ENCODE peak calls at places on chromosomes 6 and 20, in ten cellular contexts. S is astrocyte of the spinal cord, J is tibial artery, N is choroid plexus epithelial cell, G is endodermal cell, D is pancreas, Z is neural crest cell, P is cardiac fibroblast, T is PC-9, H is AG09319. K is an unnamed sample.

GRCh38 chr6:137487181-137487910 is 6.8 kb downstream of the OLIG3 start:
- DNase-seq in P (no peak), Z (no peak), H (no peak), G (peak), T (no peak), J (no peak), N (no peak), S (no peak), D (no peak), K (no peak)

GRCh38 chr20:58141496-58141895 is 87.0 kb downstream of the ANKRD60 start:
- DNase-seq in N (no peak), Z (no peak), S (no peak), P (no peak), G (no peak), H (no peak), D (no peak), T (no peak), J (no peak), K (no peak)

GRCh38 chr20:13395232-13395631 is 174.2 kb downstream of the ISM1 start:
- DNase-seq in J (no peak), H (no peak), S (no peak), G (no peak), P (no peak), Z (no peak), T (no peak), N (no peak), D (no peak), K (no peak)

GRCh38 chr6:113921299-113921904 is 49.5 kb downstream of the HDAC2 start:
- DNase-seq in S (no peak), G (no peak), D (no peak), N (no peak), J (no peak), P (no peak), T (no peak), Z (no peak), H (no peak), K (no peak)

GRCh38 chr6:45930419-45931059 is 85.1 kb downstream of the CLIC5 start:
- DNase-seq in P (peak), S (peak), T (no peak), N (peak), D (peak), Z (peak), H (no peak), G (peak), J (peak), K (peak)

GRCh38 chr20:45095753-45096371 is 5.1 kb downstream of the KCNS1 start:
- DNase-seq in H (peak), P (peak), D (peak), G (peak), N (peak), T (peak), S (peak), Z (peak), J (no peak), K (no peak)

GRCh38 chr6:108805611-108806181 is 42.5 kb upstream of the ARMC2 start:
- DNase-seq in Z (no peak), D (no peak), S (no peak), J (no peak), T (peak), P (no peak), H (no peak), G (no peak), N (no peak), K (no peak)

GRCh38 chr6:7139835-7140470 is 32.2 kb downstream of the RREB1 start:
- DNase-seq in D (no peak), N (no peak), J (no peak), T (no peak), G (no peak), P (no peak), S (no peak), H (no peak), Z (no peak), K (no peak)

GRCh38 chr6:49826743-49827406 is 39.5 kb downstream of the CRISP1 start:
- DNase-seq in Z (no peak), D (no peak), P (no peak), T (no peak), G (no peak), H (no peak), J (no peak), S (no peak), N (no peak), K (no peak)

GRCh38 chr20:16444056-16444777 is 129.0 kb downstream of the KIF16B start:
- DNase-seq in G (no peak), S (no peak), Z (no peak), P (peak), T (no peak), N (peak), H (peak), J (no peak), D (no peak), K (no peak)

GRCh38 chr20:35017099-35017835 is 61.6 kb downstream of the MYH7B start:
- DNase-seq in G (no peak), T (no peak), P (no peak), Z (no peak), H (no peak), J (no peak), N (no peak), S (no peak), D (no peak), K (no peak)

GRCh38 chr6:146472918-146473317 is 70.7 kb upstream of the RAB32 start:
- DNase-seq in J (no peak), G (peak), T (no peak), Z (no peak), S (no peak), N (no peak), P (no peak), D (no peak), H (no peak), K (no peak)

GRCh38 chr6:26030716-26031115 is 56.5 kb upstream of the HFE start:
- DNase-seq in J (no peak), Z (no peak), T (no peak), D (no peak), N (no peak), P (no peak), H (no peak), S (no peak), G (no peak), K (no peak)

GRCh38 chr6:70651326-70651905 is 16.3 kb upstream of the SMAP1 start:
- DNase-seq in Z (no peak), D (no peak), N (no peak), H (no peak), P (no peak), G (no peak), T (no peak), S (no peak), J (no peak), K (no peak)

GRCh38 chr6:13331516-13332348 is 3.4 kb upstream of the TBC1D7 start:
- DNase-seq in Z (no peak), G (peak), P (peak), D (no peak), S (peak), H (no peak), T (peak), N (peak), J (no peak), K (no peak)

GRCh38 chr6:157944983-157945931 is 36.4 kb upstream of the SYNJ2 start:
- DNase-seq in J (no peak), P (peak), T (no peak), Z (no peak), D (no peak), N (peak), G (no peak), S (peak), H (no peak), K (no peak)

GRCh38 chr6:47478233-47479155 is 905 bp downstream of the CD2AP start:
- DNase-seq in P (peak), H (no peak), S (peak), N (peak), T (no peak), J (peak), D (no peak), Z (no peak), G (peak), K (no peak)

GRCh38 chr6:32668226-32668747 is 1.8 kb upstream of the HLA-DQB1 start:
- DNase-seq in S (no peak), Z (no peak), H (no peak), G (peak), J (no peak), D (peak), P (no peak), N (peak), T (no peak), K (no peak)

DNA sequence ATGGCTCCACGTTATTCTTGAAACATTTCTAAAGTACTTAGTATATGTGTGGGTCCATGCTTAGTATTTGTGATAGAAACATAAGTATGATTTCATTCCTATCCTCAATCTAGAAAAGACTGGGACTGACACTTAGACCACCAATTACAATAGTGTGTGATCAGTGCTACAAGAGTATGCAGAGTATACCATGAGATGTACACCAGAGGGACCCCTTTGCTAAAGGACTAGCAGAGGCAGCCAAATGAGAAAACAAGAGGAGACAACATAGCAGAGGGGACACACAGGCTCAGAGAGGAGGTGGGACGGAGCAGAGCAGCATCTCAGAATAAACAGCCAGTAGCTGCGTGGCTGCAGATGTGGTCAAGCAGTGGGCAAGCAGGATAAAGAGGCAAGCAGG is 21.0 kb downstream of the RMND1 start:
- DNase-seq in S (no peak), G (no peak), Z (no peak), D (no peak), P (no peak), N (peak), J (no peak), T (no peak), H (no peak), K (no peak)
- TF ChIP-seq CTCF in S (peak), G (peak), Z (peak), D (no peak), P (no peak), N (peak), J (no peak), T (no peak), H (no peak), K (no peak)

GRCh38 chr6:149823013-149823412 is 41.1 kb downstream of the LRP11 start:
- DNase-seq in G (no peak), N (peak), Z (no peak), D (no peak), S (no peak), T (no peak), H (no peak), J (no peak), P (no peak), K (no peak)
- TF ChIP-seq CTCF in G (peak), N (peak), Z (peak), D (no peak), S (peak), T (no peak), H (no peak), J (no peak), P (no peak), K (no peak)

DNA sequence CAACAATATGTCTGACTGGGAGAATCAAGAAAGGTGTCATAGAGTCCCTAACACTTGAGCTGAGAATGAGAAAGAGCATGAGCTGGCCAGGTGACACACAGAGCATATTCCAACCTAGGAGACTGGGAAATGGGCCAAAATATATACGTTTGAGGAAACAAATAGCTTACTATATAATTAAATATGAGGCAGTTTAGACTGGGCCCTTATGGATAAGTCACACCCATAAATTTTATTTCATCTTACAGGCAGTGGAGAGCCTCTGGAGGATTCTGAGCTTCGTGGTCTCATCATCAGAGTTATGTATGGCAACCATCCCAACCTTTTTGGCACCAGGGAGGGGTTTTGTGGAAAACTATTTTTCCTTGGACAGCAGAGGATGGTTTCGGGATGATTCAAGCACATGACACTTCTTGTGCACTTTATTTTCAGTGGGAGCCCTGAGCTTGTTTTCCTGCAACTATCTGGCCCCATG is 12.9 kb upstream of the NQO2 start:
- DNase-seq in D (no peak), G (no peak), N (peak), J (no peak), T (peak), H (no peak), S (peak), P (peak), Z (no peak), K (no peak)
- TF ChIP-seq CTCF in D (no peak), G (no peak), N (no peak), J (no peak), T (no peak), H (no peak), S (no peak), P (no peak), Z (no peak), K (no peak)

GRCh38 chr6:160102956-160103824 is 18.4 kb upstream of the SLC22A1 start:
- DNase-seq in P (peak), T (no peak), H (no peak), N (peak), G (peak), J (no peak), Z (peak), D (no peak), S (no peak), K (no peak)
- TF ChIP-seq CTCF in P (peak), T (peak), H (peak), N (peak), G (peak), J (peak), Z (peak), D (no peak), S (peak), K (no peak)

DNA sequence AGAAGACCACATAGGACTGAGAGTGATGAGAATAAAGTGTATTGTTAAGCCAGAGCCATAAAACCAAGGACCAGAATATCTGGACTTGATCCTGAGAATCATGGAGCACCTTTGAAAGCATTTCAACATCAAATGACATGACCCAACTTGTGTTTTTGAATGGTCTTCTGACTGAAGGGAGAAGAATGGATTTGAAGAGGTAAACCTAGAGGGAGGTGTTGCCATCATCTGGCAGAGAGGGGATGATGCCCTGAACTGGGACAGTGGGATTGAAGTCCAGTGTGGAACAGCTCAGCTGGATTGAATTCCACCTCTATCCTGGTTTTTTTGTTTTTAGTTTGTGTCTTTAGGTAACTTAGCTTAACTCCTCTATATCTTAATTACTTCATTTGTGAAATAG is 570.0 kb downstream of the TBC1D32 start:
- DNase-seq in T (no peak), D (no peak), P (no peak), H (no peak), S (no peak), J (no peak), G (peak), Z (no peak), N (no peak), K (no peak)
- TF ChIP-seq CTCF in T (no peak), D (no peak), P (no peak), H (no peak), S (no peak), J (no peak), G (peak), Z (no peak), N (no peak), K (no peak)

GRCh38 chr6:57190140-57190539 is 18.0 kb downstream of the BAG2 start:
- DNase-seq in Z (no peak), G (no peak), D (no peak), N (peak), S (peak), H (no peak), P (peak), T (no peak), J (no peak), K (no peak)
- TF ChIP-seq CTCF in Z (peak), G (peak), D (no peak), N (peak), S (peak), H (peak), P (peak), T (peak), J (peak), K (no peak)